ENCODE peak calls at places on chromosomes 3 and 15, in nine cellular contexts. One of them, this sample, is unnamed.

GRCh38 chr15:28998511-28998910 is 112.7 kb downstream of the APBA2 start:
- DNase-seq in fibroblast of villous mesenchyme: no peak
- DNase-seq in GM04503: no peak
- DNase-seq in nephron progenitor cell: no peak
- DNase-seq in activated T-helper 9 cell treated with anti-CD3 and anti-CD28 coated beads, Interleukin-2, amount 50 U/mL, for 16 hours: no peak
- DNase-seq in HuH-7: no peak
- DNase-seq in NCI-H2029 treated with DMSO at 0.1 percent for 48 hours: no peak
- DNase-seq in upper lobe of right lung: no peak
- DNase-seq in kidney glomerular epithelial cell: no peak
- DNase-seq in this sample: no peak

GRCh38 chr3:43142472-43142871 is 36.6 kb upstream of the POMGNT2 start:
- DNase-seq in NCI-H2029 treated with DMSO at 0.1 percent for 48 hours: no peak
- DNase-seq in activated T-helper 9 cell treated with anti-CD3 and anti-CD28 coated beads, Interleukin-2, amount 50 U/mL, for 16 hours: no peak
- DNase-seq in upper lobe of right lung: no peak
- DNase-seq in nephron progenitor cell: no peak
- DNase-seq in HuH-7: no peak
- DNase-seq in GM04503: no peak
- DNase-seq in fibroblast of villous mesenchyme: no peak
- DNase-seq in kidney glomerular epithelial cell: no peak
- DNase-seq in this sample: no peak

GRCh38 chr3:197456271-197457091 is 99.3 kb downstream of the BDH1 start:
- DNase-seq in nephron progenitor cell: peak
- DNase-seq in upper lobe of right lung: peak
- DNase-seq in HuH-7: peak
- DNase-seq in fibroblast of villous mesenchyme: peak
- DNase-seq in activated T-helper 9 cell treated with anti-CD3 and anti-CD28 coated beads, Interleukin-2, amount 50 U/mL, for 16 hours: peak
- DNase-seq in NCI-H2029 treated with DMSO at 0.1 percent for 48 hours: no peak
- DNase-seq in kidney glomerular epithelial cell: no peak
- DNase-seq in GM04503: peak
- DNase-seq in this sample: peak

GRCh38 chr3:118987466-118987865 is 47.2 kb downstream of the IGSF11 start:
- DNase-seq in NCI-H2029 treated with DMSO at 0.1 percent for 48 hours: no peak
- DNase-seq in activated T-helper 9 cell treated with anti-CD3 and anti-CD28 coated beads, Interleukin-2, amount 50 U/mL, for 16 hours: no peak
- DNase-seq in fibroblast of villous mesenchyme: no peak
- DNase-seq in kidney glomerular epithelial cell: peak
- DNase-seq in HuH-7: no peak
- DNase-seq in GM04503: peak
- DNase-seq in upper lobe of right lung: no peak
- DNase-seq in nephron progenitor cell: no peak
- DNase-seq in this sample: no peak

GRCh38 chr3:8768364-8769087 is 887 bp downstream of the OXTR start:
- DNase-seq in NCI-H2029 treated with DMSO at 0.1 percent for 48 hours: peak
- DNase-seq in kidney glomerular epithelial cell: no peak
- DNase-seq in nephron progenitor cell: no peak
- DNase-seq in upper lobe of right lung: no peak
- DNase-seq in fibroblast of villous mesenchyme: peak
- DNase-seq in activated T-helper 9 cell treated with anti-CD3 and anti-CD28 coated beads, Interleukin-2, amount 50 U/mL, for 16 hours: no peak
- DNase-seq in HuH-7: peak
- DNase-seq in GM04503: no peak
- DNase-seq in this sample: no peak

GRCh38 chr3:52112056-52112455 is 42.2 kb downstream of the POC1A start:
- DNase-seq in upper lobe of right lung: no peak
- DNase-seq in kidney glomerular epithelial cell: no peak
- DNase-seq in activated T-helper 9 cell treated with anti-CD3 and anti-CD28 coated beads, Interleukin-2, amount 50 U/mL, for 16 hours: no peak
- DNase-seq in fibroblast of villous mesenchyme: no peak
- DNase-seq in nephron progenitor cell: no peak
- DNase-seq in HuH-7: no peak
- DNase-seq in GM04503: no peak
- DNase-seq in NCI-H2029 treated with DMSO at 0.1 percent for 48 hours: no peak
- DNase-seq in this sample: no peak

GRCh38 chr15:35547775-35548364 is 1.9 kb upstream of the DPH6 start:
- DNase-seq in upper lobe of right lung: no peak
- DNase-seq in nephron progenitor cell: peak
- DNase-seq in HuH-7: no peak
- DNase-seq in kidney glomerular epithelial cell: no peak
- DNase-seq in GM04503: no peak
- DNase-seq in fibroblast of villous mesenchyme: no peak
- DNase-seq in NCI-H2029 treated with DMSO at 0.1 percent for 48 hours: no peak
- DNase-seq in activated T-helper 9 cell treated with anti-CD3 and anti-CD28 coated beads, Interleukin-2, amount 50 U/mL, for 16 hours: no peak
- DNase-seq in this sample: no peak

GRCh38 chr3:19171794-19172193 is 23.5 kb downstream of the KCNH8 start:
- DNase-seq in fibroblast of villous mesenchyme: no peak
- DNase-seq in kidney glomerular epithelial cell: no peak
- DNase-seq in NCI-H2029 treated with DMSO at 0.1 percent for 48 hours: no peak
- DNase-seq in GM04503: no peak
- DNase-seq in upper lobe of right lung: no peak
- DNase-seq in HuH-7: no peak
- DNase-seq in nephron progenitor cell: no peak
- DNase-seq in activated T-helper 9 cell treated with anti-CD3 and anti-CD28 coated beads, Interleukin-2, amount 50 U/mL, for 16 hours: no peak
- DNase-seq in this sample: no peak

GRCh38 chr15:64944961-64945360 is 33.3 kb downstream of the ANKDD1A start:
- DNase-seq in nephron progenitor cell: no peak
- DNase-seq in fibroblast of villous mesenchyme: no peak
- DNase-seq in GM04503: no peak
- DNase-seq in HuH-7: no peak
- DNase-seq in activated T-helper 9 cell treated with anti-CD3 and anti-CD28 coated beads, Interleukin-2, amount 50 U/mL, for 16 hours: no peak
- DNase-seq in kidney glomerular epithelial cell: no peak
- DNase-seq in upper lobe of right lung: no peak
- DNase-seq in NCI-H2029 treated with DMSO at 0.1 percent for 48 hours: no peak
- DNase-seq in this sample: no peak

GRCh38 chr3:32816439-32817194 is 1.2 kb upstream of the TRIM71 start:
- DNase-seq in activated T-helper 9 cell treated with anti-CD3 and anti-CD28 coated beads, Interleukin-2, amount 50 U/mL, for 16 hours: no peak
- DNase-seq in GM04503: no peak
- DNase-seq in HuH-7: peak
- DNase-seq in fibroblast of villous mesenchyme: peak
- DNase-seq in nephron progenitor cell: peak
- DNase-seq in upper lobe of right lung: peak
- DNase-seq in kidney glomerular epithelial cell: no peak
- DNase-seq in NCI-H2029 treated with DMSO at 0.1 percent for 48 hours: no peak
- DNase-seq in this sample: no peak

GRCh38 chr15:85603703-85604102 is 191.0 kb downstream of the KLHL25 start:
- DNase-seq in activated T-helper 9 cell treated with anti-CD3 and anti-CD28 coated beads, Interleukin-2, amount 50 U/mL, for 16 hours: no peak
- DNase-seq in kidney glomerular epithelial cell: no peak
- DNase-seq in nephron progenitor cell: no peak
- DNase-seq in GM04503: no peak
- DNase-seq in HuH-7: no peak
- DNase-seq in fibroblast of villous mesenchyme: no peak
- DNase-seq in NCI-H2029 treated with DMSO at 0.1 percent for 48 hours: no peak
- DNase-seq in upper lobe of right lung: no peak
- DNase-seq in this sample: no peak

GRCh38 chr3:147195896-147196295 is 210.4 kb downstream of the ZIC4 start:
- DNase-seq in activated T-helper 9 cell treated with anti-CD3 and anti-CD28 coated beads, Interleukin-2, amount 50 U/mL, for 16 hours: no peak
- DNase-seq in nephron progenitor cell: no peak
- DNase-seq in HuH-7: no peak
- DNase-seq in kidney glomerular epithelial cell: no peak
- DNase-seq in NCI-H2029 treated with DMSO at 0.1 percent for 48 hours: no peak
- DNase-seq in fibroblast of villous mesenchyme: no peak
- DNase-seq in GM04503: no peak
- DNase-seq in upper lobe of right lung: no peak
- DNase-seq in this sample: no peak

GRCh38 chr3:155739154-155739553 is 5.7 kb downstream of the PLCH1 start:
- DNase-seq in activated T-helper 9 cell treated with anti-CD3 and anti-CD28 coated beads, Interleukin-2, amount 50 U/mL, for 16 hours: no peak
- DNase-seq in nephron progenitor cell: no peak
- DNase-seq in GM04503: no peak
- DNase-seq in upper lobe of right lung: no peak
- DNase-seq in fibroblast of villous mesenchyme: peak
- DNase-seq in NCI-H2029 treated with DMSO at 0.1 percent for 48 hours: no peak
- DNase-seq in HuH-7: no peak
- DNase-seq in kidney glomerular epithelial cell: no peak
- DNase-seq in this sample: no peak

GRCh38 chr3:73530030-73530411 is 94.7 kb downstream of the PDZRN3 start:
- DNase-seq in nephron progenitor cell: no peak
- DNase-seq in HuH-7: no peak
- DNase-seq in kidney glomerular epithelial cell: no peak
- DNase-seq in fibroblast of villous mesenchyme: peak
- DNase-seq in upper lobe of right lung: no peak
- DNase-seq in GM04503: peak
- DNase-seq in NCI-H2029 treated with DMSO at 0.1 percent for 48 hours: no peak
- DNase-seq in activated T-helper 9 cell treated with anti-CD3 and anti-CD28 coated beads, Interleukin-2, amount 50 U/mL, for 16 hours: no peak
- DNase-seq in this sample: no peak

GRCh38 chr3:135271562-135272290 is 476.7 kb downstream of the EPHB1 start:
- DNase-seq in HuH-7: no peak
- DNase-seq in fibroblast of villous mesenchyme: no peak
- DNase-seq in kidney glomerular epithelial cell: no peak
- DNase-seq in nephron progenitor cell: no peak
- DNase-seq in GM04503: no peak
- DNase-seq in upper lobe of right lung: no peak
- DNase-seq in NCI-H2029 treated with DMSO at 0.1 percent for 48 hours: peak
- DNase-seq in activated T-helper 9 cell treated with anti-CD3 and anti-CD28 coated beads, Interleukin-2, amount 50 U/mL, for 16 hours: no peak
- DNase-seq in this sample: no peak

GRCh38 chr3:16741890-16742289 is 136.7 kb upstream of the DAZL start:
- DNase-seq in kidney glomerular epithelial cell: no peak
- DNase-seq in activated T-helper 9 cell treated with anti-CD3 and anti-CD28 coated beads, Interleukin-2, amount 50 U/mL, for 16 hours: no peak
- DNase-seq in NCI-H2029 treated with DMSO at 0.1 percent for 48 hours: no peak
- DNase-seq in fibroblast of villous mesenchyme: no peak
- DNase-seq in nephron progenitor cell: no peak
- DNase-seq in HuH-7: no peak
- DNase-seq in GM04503: no peak
- DNase-seq in upper lobe of right lung: no peak
- DNase-seq in this sample: no peak

GRCh38 chr3:122977645-122978466 is 49.7 kb downstream of the SEMA5B start:
- DNase-seq in NCI-H2029 treated with DMSO at 0.1 percent for 48 hours: no peak
- DNase-seq in fibroblast of villous mesenchyme: peak
- DNase-seq in nephron progenitor cell: peak
- DNase-seq in upper lobe of right lung: peak
- DNase-seq in activated T-helper 9 cell treated with anti-CD3 and anti-CD28 coated beads, Interleukin-2, amount 50 U/mL, for 16 hours: no peak
- DNase-seq in HuH-7: peak
- DNase-seq in GM04503: no peak
- DNase-seq in kidney glomerular epithelial cell: peak
- DNase-seq in this sample: no peak

This sample was measured in RWPE2.